ENCODE peak calls at places on chromosomes 13 and 19, in seven cellular contexts. One of them, this sample, is unnamed.

GRCh38 chr13:63209330-63210017 is 1793.8 kb upstream of the PCDH20 start:
- DNase-seq in neuronal stem cell: no peak
- DNase-seq in adrenal gland: no peak
- DNase-seq in tibial artery: no peak
- DNase-seq in ascending aorta: no peak
- DNase-seq in mesenchymal stem cell: peak; percentile 43
- DNase-seq in breast epithelium: no peak
- DNase-seq in this sample: no peak

GRCh38 chr19:48190288-48191284 is 20.1 kb downstream of the ZSWIM9 start:
- DNase-seq in ascending aorta: no peak
- DNase-seq in mesenchymal stem cell: peak; percentile 64
- DNase-seq in neuronal stem cell: no peak
- DNase-seq in breast epithelium: peak; percentile 37
- DNase-seq in tibial artery: peak; percentile 10
- DNase-seq in adrenal gland: peak; percentile 86
- DNase-seq in this sample: no peak

GRCh38 chr19:14004619-14005380 is 1.3 kb downstream of the RFX1 start:
- DNase-seq in adrenal gland: peak; percentile 88
- DNase-seq in neuronal stem cell: no peak
- DNase-seq in ascending aorta: peak; percentile 62
- DNase-seq in mesenchymal stem cell: no peak
- DNase-seq in breast epithelium: peak; percentile 83
- DNase-seq in tibial artery: peak; percentile 92
- DNase-seq in this sample: peak; percentile 60

GRCh38 chr13:110648848-110649421 is 33.6 kb downstream of the NAXD start:
- DNase-seq in breast epithelium: no peak
- DNase-seq in mesenchymal stem cell: no peak
- DNase-seq in ascending aorta: no peak
- DNase-seq in adrenal gland: no peak
- DNase-seq in tibial artery: no peak
- DNase-seq in neuronal stem cell: no peak
- DNase-seq in this sample: no peak

GRCh38 chr19:47609885-47610545 is 1.1 kb downstream of the BICRA start:
- DNase-seq in ascending aorta: no peak
- DNase-seq in adrenal gland: peak; percentile 54
- DNase-seq in tibial artery: peak; percentile 71
- DNase-seq in mesenchymal stem cell: peak; percentile 48
- DNase-seq in neuronal stem cell: peak; percentile 39
- DNase-seq in breast epithelium: peak; percentile 29
- DNase-seq in this sample: peak; percentile 55

GRCh38 chr13:37752156-37752555 is 117.4 kb downstream of the TRPC4 start:
- DNase-seq in ascending aorta: no peak
- DNase-seq in adrenal gland: no peak
- DNase-seq in tibial artery: no peak
- DNase-seq in breast epithelium: no peak
- DNase-seq in mesenchymal stem cell: no peak
- DNase-seq in neuronal stem cell: no peak
- DNase-seq in this sample: no peak

GRCh38 chr19:52923782-52924593 is 760 bp upstream of the ZNF888 start:
- DNase-seq in adrenal gland: peak; percentile 16
- DNase-seq in tibial artery: peak; percentile 81
- DNase-seq in breast epithelium: peak; percentile 44
- DNase-seq in mesenchymal stem cell: peak; percentile 28
- DNase-seq in neuronal stem cell: no peak
- DNase-seq in ascending aorta: peak; percentile 42
- DNase-seq in this sample: peak; percentile 45

GRCh38 chr13:35140831-35141230 is 198.8 kb downstream of the NBEA start:
- DNase-seq in mesenchymal stem cell: no peak
- DNase-seq in ascending aorta: no peak
- DNase-seq in adrenal gland: no peak
- DNase-seq in neuronal stem cell: no peak
- DNase-seq in tibial artery: no peak
- DNase-seq in breast epithelium: no peak
- DNase-seq in this sample: no peak

GRCh38 chr13:53405616-53406015 is 377.0 kb downstream of the OLFM4 start:
- DNase-seq in adrenal gland: no peak
- DNase-seq in tibial artery: no peak
- DNase-seq in breast epithelium: no peak
- DNase-seq in ascending aorta: no peak
- DNase-seq in mesenchymal stem cell: no peak
- DNase-seq in neuronal stem cell: peak; percentile 30
- DNase-seq in this sample: no peak

GRCh38 chr19:39830406-39830805 is 3.6 kb downstream of the DYRK1B start:
- DNase-seq in neuronal stem cell: no peak
- DNase-seq in adrenal gland: no peak
- DNase-seq in breast epithelium: no peak
- DNase-seq in tibial artery: no peak
- DNase-seq in mesenchymal stem cell: no peak
- DNase-seq in ascending aorta: no peak
- DNase-seq in this sample: no peak

GRCh38 chr13:76884571-76885202 is 1.5 kb downstream of the KCTD12 start:
- DNase-seq in adrenal gland: peak; percentile 24
- DNase-seq in breast epithelium: no peak
- DNase-seq in neuronal stem cell: no peak
- DNase-seq in tibial artery: no peak
- DNase-seq in ascending aorta: no peak
- DNase-seq in mesenchymal stem cell: peak; percentile 59
- DNase-seq in this sample: no peak

GRCh38 chr19:42538841-42539709 is 10.8 kb upstream of the CEACAM1 start:
- DNase-seq in adrenal gland: no peak
- DNase-seq in breast epithelium: no peak
- DNase-seq in neuronal stem cell: no peak
- DNase-seq in tibial artery: no peak
- DNase-seq in mesenchymal stem cell: no peak
- DNase-seq in ascending aorta: no peak
- DNase-seq in this sample: no peak

GRCh38 chr19:48510421-48511268 is 990 bp downstream of the LMTK3 start:
- DNase-seq in neuronal stem cell: no peak
- DNase-seq in mesenchymal stem cell: peak; percentile 65
- DNase-seq in breast epithelium: peak; percentile 60
- DNase-seq in ascending aorta: no peak
- DNase-seq in tibial artery: no peak
- DNase-seq in adrenal gland: peak; percentile 73
- DNase-seq in this sample: peak; percentile 60

GRCh38 chr19:35671818-35672217 is 5.5 kb downstream of the UPK1A start:
- DNase-seq in adrenal gland: no peak
- DNase-seq in breast epithelium: no peak
- DNase-seq in tibial artery: no peak
- DNase-seq in neuronal stem cell: no peak
- DNase-seq in ascending aorta: no peak
- DNase-seq in mesenchymal stem cell: no peak
- DNase-seq in this sample: no peak

GRCh38 chr19:28966737-28967401 is 246.1 kb downstream of the UQCRFS1 start:
- DNase-seq in adrenal gland: no peak
- DNase-seq in mesenchymal stem cell: no peak
- DNase-seq in ascending aorta: no peak
- DNase-seq in neuronal stem cell: no peak
- DNase-seq in breast epithelium: no peak
- DNase-seq in tibial artery: no peak
- DNase-seq in this sample: no peak

GRCh38 chr13:22028831-22029230 is 358.0 kb downstream of the FGF9 start:
- DNase-seq in tibial artery: no peak
- DNase-seq in ascending aorta: no peak
- DNase-seq in neuronal stem cell: no peak
- DNase-seq in breast epithelium: no peak
- DNase-seq in adrenal gland: no peak
- DNase-seq in mesenchymal stem cell: no peak
- DNase-seq in this sample: no peak

GRCh38 chr19:55319786-55320185 is 5.4 kb downstream of the TMEM150B start:
- DNase-seq in tibial artery: no peak
- DNase-seq in ascending aorta: no peak
- DNase-seq in breast epithelium: no peak
- DNase-seq in mesenchymal stem cell: peak; percentile 50
- DNase-seq in neuronal stem cell: peak; percentile 72
- DNase-seq in adrenal gland: no peak
- DNase-seq in this sample: peak; percentile 55

GRCh38 chr19:50657222-50657669 is 8.0 kb downstream of the C19orf81 start:
- DNase-seq in breast epithelium: no peak
- DNase-seq in mesenchymal stem cell: no peak
- DNase-seq in neuronal stem cell: no peak
- DNase-seq in ascending aorta: no peak
- DNase-seq in adrenal gland: no peak
- DNase-seq in tibial artery: no peak
- DNase-seq in this sample: no peak

GRCh38 chr19:6354098-6354674 is 7.1 kb upstream of the CLPP start:
- DNase-seq in adrenal gland: no peak
- DNase-seq in ascending aorta: no peak
- DNase-seq in neuronal stem cell: no peak
- DNase-seq in tibial artery: no peak
- DNase-seq in breast epithelium: no peak
- DNase-seq in mesenchymal stem cell: peak; percentile 41
- DNase-seq in this sample: no peak

GRCh38 chr19:12788682-12789097 is 2.6 kb upstream of the JUNB start:
- DNase-seq in ascending aorta: peak; percentile 57
- DNase-seq in adrenal gland: peak; percentile 88
- DNase-seq in neuronal stem cell: no peak
- DNase-seq in breast epithelium: peak; percentile 72
- DNase-seq in tibial artery: peak; percentile 93
- DNase-seq in mesenchymal stem cell: peak; percentile 88
- DNase-seq in this sample: peak; percentile 84

GRCh38 chr19:51687791-51688664 is 5.1 kb upstream of the SPACA6 start:
- DNase-seq in ascending aorta: no peak
- DNase-seq in breast epithelium: peak; percentile 53
- DNase-seq in adrenal gland: peak; percentile 79
- DNase-seq in tibial artery: peak; percentile 90
- DNase-seq in mesenchymal stem cell: peak; percentile 88
- DNase-seq in neuronal stem cell: no peak
- DNase-seq in this sample: peak; percentile 74

GRCh38 chr19:17539288-17540117 is 15.9 kb upstream of the COLGALT1 start:
- DNase-seq in breast epithelium: peak; percentile 84
- DNase-seq in ascending aorta: peak; percentile 74
- DNase-seq in tibial artery: peak; percentile 92
- DNase-seq in adrenal gland: peak; percentile 99
- DNase-seq in neuronal stem cell: peak; percentile 95
- DNase-seq in mesenchymal stem cell: peak; percentile 96
- DNase-seq in this sample: peak; percentile 95

GRCh38 chr19:17541184-17541759 is 14.2 kb upstream of the COLGALT1 start:
- DNase-seq in neuronal stem cell: no peak
- DNase-seq in adrenal gland: no peak
- DNase-seq in tibial artery: no peak
- DNase-seq in breast epithelium: no peak
- DNase-seq in mesenchymal stem cell: no peak
- DNase-seq in ascending aorta: no peak
- DNase-seq in this sample: no peak

GRCh38 chr19:17540174-17540573 is 15.3 kb upstream of the COLGALT1 start:
- DNase-seq in adrenal gland: no peak
- DNase-seq in mesenchymal stem cell: no peak
- DNase-seq in neuronal stem cell: no peak
- DNase-seq in tibial artery: no peak
- DNase-seq in ascending aorta: no peak
- DNase-seq in breast epithelium: no peak
- DNase-seq in this sample: no peak

GRCh38 chr19:17536957-17537356 is 18.5 kb upstream of the COLGALT1 start:
- DNase-seq in breast epithelium: no peak
- DNase-seq in neuronal stem cell: no peak
- DNase-seq in adrenal gland: no peak
- DNase-seq in tibial artery: no peak
- DNase-seq in ascending aorta: no peak
- DNase-seq in mesenchymal stem cell: no peak
- DNase-seq in this sample: no peak

DNA sequence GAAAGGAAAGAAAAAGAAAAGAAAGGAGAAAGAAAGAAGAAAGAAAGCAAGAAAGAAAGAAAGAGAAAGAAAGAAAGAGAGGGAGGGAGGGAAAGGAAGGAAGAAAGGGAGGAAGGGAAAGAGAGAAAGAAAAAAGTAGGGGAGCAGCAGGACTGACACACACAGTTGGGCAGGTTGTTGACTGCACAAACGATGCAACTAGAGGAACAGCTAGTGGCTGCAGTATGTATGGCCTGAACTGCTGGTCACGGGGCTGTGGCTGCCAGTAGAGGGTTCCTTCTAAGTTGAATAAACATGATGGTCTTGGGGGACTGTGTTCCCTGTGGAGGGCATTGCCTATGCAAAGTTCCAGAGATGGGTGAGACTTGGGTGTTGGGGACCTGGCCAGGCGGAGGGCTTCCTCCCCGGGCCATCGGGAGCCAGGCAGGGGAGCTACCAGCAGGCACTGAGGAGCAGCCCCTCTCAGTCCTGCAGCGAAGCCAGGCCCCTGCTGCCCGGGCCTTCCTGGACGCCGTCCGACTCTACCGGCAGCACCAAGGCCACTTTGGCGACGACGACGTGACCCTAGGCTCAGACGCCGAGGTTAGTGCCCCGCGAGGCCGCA is 16.7 kb upstream of the COLGALT1 start:
- DNase-seq in tibial artery: no peak
- DNase-seq in breast epithelium: no peak
- DNase-seq in ascending aorta: no peak
- DNase-seq in mesenchymal stem cell: peak; percentile 36
- DNase-seq in neuronal stem cell: no peak
- DNase-seq in adrenal gland: no peak
- DNase-seq in this sample: no peak
- H3K27ac ChIP-seq in tibial artery: no peak overlapping the region
- H3K27ac ChIP-seq in breast epithelium: no peak overlapping the region
- H3K27ac ChIP-seq in ascending aorta: no peak overlapping the region
- H3K27ac ChIP-seq in mesenchymal stem cell: no peak overlapping the region
- H3K27ac ChIP-seq in neuronal stem cell: no peak overlapping the region
- H3K27ac ChIP-seq in adrenal gland: no peak overlapping the region
- H3K27ac ChIP-seq in this sample: peak overlapping the region; percentile 64

GRCh38 chr13:27120811-27121210 is 50.8 kb downstream of the USP12 start:
- DNase-seq in mesenchymal stem cell: no peak
- DNase-seq in ascending aorta: no peak
- DNase-seq in tibial artery: no peak
- DNase-seq in adrenal gland: no peak
- DNase-seq in neuronal stem cell: no peak
- DNase-seq in breast epithelium: no peak
- DNase-seq in this sample: no peak
- H3K27ac ChIP-seq in mesenchymal stem cell: no peak overlapping the region
- H3K27ac ChIP-seq in ascending aorta: peak overlapping the region; percentile 14
- H3K27ac ChIP-seq in tibial artery: no peak overlapping the region
- H3K27ac ChIP-seq in adrenal gland: no peak overlapping the region
- H3K27ac ChIP-seq in neuronal stem cell: no peak overlapping the region
- H3K27ac ChIP-seq in breast epithelium: no peak overlapping the region
- H3K27ac ChIP-seq in this sample: no peak overlapping the region

GRCh38 chr13:102298051-102298450 is 103.8 kb downstream of the FGF14 start:
- DNase-seq in tibial artery: no peak
- DNase-seq in mesenchymal stem cell: no peak
- DNase-seq in adrenal gland: no peak
- DNase-seq in ascending aorta: no peak
- DNase-seq in neuronal stem cell: no peak
- DNase-seq in breast epithelium: no peak
- DNase-seq in this sample: no peak
- H3K27ac ChIP-seq in tibial artery: no peak overlapping the region
- H3K27ac ChIP-seq in mesenchymal stem cell: no peak overlapping the region
- H3K27ac ChIP-seq in adrenal gland: no peak overlapping the region
- H3K27ac ChIP-seq in ascending aorta: no peak overlapping the region
- H3K27ac ChIP-seq in neuronal stem cell: no peak overlapping the region
- H3K27ac ChIP-seq in breast epithelium: no peak overlapping the region
- H3K27ac ChIP-seq in this sample: no peak overlapping the region

DNA sequence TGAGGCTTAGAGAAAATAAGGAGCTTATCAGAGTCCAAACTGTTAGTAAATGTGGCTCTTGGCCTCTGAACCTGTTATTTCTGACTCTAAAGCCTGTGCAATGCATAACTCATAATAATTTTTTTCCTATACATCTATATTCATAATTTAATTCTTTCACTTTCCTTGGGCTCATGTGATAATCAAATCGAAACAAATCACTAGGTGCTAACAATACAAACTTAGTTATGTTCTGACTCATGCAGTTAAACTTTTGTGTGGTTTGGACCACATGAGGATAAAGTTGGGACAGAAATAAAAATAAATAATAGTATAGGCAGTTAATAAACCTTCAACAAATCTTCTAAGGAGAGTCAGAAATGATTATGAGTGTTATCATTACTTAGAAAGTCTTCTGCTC is 1629.0 kb downstream of the OLFM4 start:
- DNase-seq in neuronal stem cell: no peak
- DNase-seq in mesenchymal stem cell: no peak
- DNase-seq in breast epithelium: no peak
- DNase-seq in tibial artery: no peak
- DNase-seq in adrenal gland: no peak
- DNase-seq in ascending aorta: no peak
- DNase-seq in this sample: no peak
- H3K27ac ChIP-seq in neuronal stem cell: no peak overlapping the region
- H3K27ac ChIP-seq in mesenchymal stem cell: no peak overlapping the region
- H3K27ac ChIP-seq in breast epithelium: no peak overlapping the region
- H3K27ac ChIP-seq in tibial artery: no peak overlapping the region
- H3K27ac ChIP-seq in adrenal gland: no peak overlapping the region
- H3K27ac ChIP-seq in ascending aorta: no peak overlapping the region
- H3K27ac ChIP-seq in this sample: no peak overlapping the region